ENCODE peak calls at places on chromosome 6, in seven cellular contexts. C, R, S, N, E, I and M are unnamed samples.
A peak's percentile ranks its signal among the peaks of the same experiment; 100 is the strongest.

GRCh38 chr6:170100046-170100445 is 190.8 kb downstream of the DLL1 start:
- DNase-seq in N (no peak), E (no peak), C (no peak), I (no peak), S (no peak), R (peak; percentile 31), M (peak; percentile 42)

GRCh38 chr6:109124219-109124618 is 28.9 kb downstream of the CEP57L1 start:
- DNase-seq in S (no peak), E (no peak), N (no peak), C (no peak), R (no peak), I (no peak), M (no peak)

GRCh38 chr6:68559716-68560115 is 75.4 kb upstream of the ADGRB3 start:
- DNase-seq in N (peak; percentile 52), S (no peak), C (no peak), R (no peak), E (no peak), I (no peak), M (no peak)

GRCh38 chr6:68635706-68636513 is 828 bp downstream of the ADGRB3 start:
- DNase-seq in R (no peak), N (peak; percentile 57), I (no peak), S (peak; percentile 30), E (peak; percentile 9), C (peak; percentile 2), M (no peak)

GRCh38 chr6:80607814-80608391 is 501.4 kb downstream of the BCKDHB start:
- DNase-seq in C (no peak), I (peak; percentile 20), E (no peak), R (no peak), N (peak; percentile 3), S (no peak), M (peak; percentile 3)

GRCh38 chr6:79538481-79538971 is 1.3 kb upstream of the LCA5 start:
- DNase-seq in I (no peak), N (peak; percentile 42), R (no peak), E (no peak), S (no peak), C (peak; percentile 32), M (peak; percentile 10)

GRCh38 chr6:106005013-106005412 is 81.1 kb upstream of the PRDM1 start:
- DNase-seq in C (no peak), R (no peak), S (no peak), N (peak; percentile 46), I (no peak), E (no peak), M (no peak)

GRCh38 chr6:138765896-138766487 is 7.6 kb upstream of the CCDC28A start:
- DNase-seq in I (no peak), R (no peak), E (peak; percentile 36), S (no peak), C (peak; percentile 64), N (peak; percentile 60), M (peak; percentile 15)

GRCh38 chr6:166245148-166245547 is 63.0 kb downstream of the PRR18 start:
- DNase-seq in I (no peak), S (no peak), N (no peak), R (no peak), E (peak; percentile 41), C (no peak), M (no peak)

GRCh38 chr6:29887330-29887818 is 55.0 kb upstream of the HLA-A start:
- DNase-seq in I (no peak), N (peak; percentile 67), E (peak; percentile 52), R (peak; percentile 76), C (no peak), S (peak; percentile 78), M (peak; percentile 63)

GRCh38 chr6:123715243-123715863 is 78.6 kb upstream of the TRDN start:
- DNase-seq in I (no peak), S (no peak), R (no peak), C (peak; percentile 55), N (peak; percentile 67), E (peak; percentile 46), M (no peak)

GRCh38 chr6:41027251-41027650 is 11.8 kb downstream of the UNC5CL start:
- DNase-seq in N (no peak), E (no peak), R (no peak), I (no peak), C (no peak), S (no peak), M (no peak)

GRCh38 chr6:158785036-158785435 is 34.1 kb downstream of the EZR start:
- DNase-seq in I (no peak), S (no peak), E (no peak), C (no peak), N (no peak), R (no peak), M (no peak)

GRCh38 chr6:7543761-7544424 is 2.4 kb downstream of the DSP start:
- DNase-seq in E (no peak), N (peak; percentile 38), S (peak; percentile 45), R (no peak), C (no peak), I (no peak), M (peak; percentile 44)

GRCh38 chr6:121800047-121800446 is 364.6 kb downstream of the GJA1 start:
- DNase-seq in I (no peak), N (no peak), S (no peak), E (no peak), R (no peak), C (no peak), M (no peak)

GRCh38 chr6:154491567-154492470 is 18.7 kb downstream of the CNKSR3 start:
- DNase-seq in R (no peak), N (no peak), E (no peak), I (no peak), S (no peak), C (no peak), M (no peak)

GRCh38 chr6:120489941-120490340 is 844.3 kb downstream of the TBC1D32 start:
- DNase-seq in I (no peak), S (no peak), R (no peak), C (no peak), N (no peak), E (no peak), M (no peak)

GRCh38 chr6:11662323-11662722 is 116.3 kb downstream of the ADTRP start:
- DNase-seq in E (no peak), N (no peak), S (no peak), I (no peak), R (no peak), C (no peak), M (no peak)

GRCh38 chr6:110542311-110543024 is 66.1 kb upstream of the SLC22A16 start:
- DNase-seq in C (no peak), E (no peak), I (no peak), S (no peak), R (no peak), N (no peak), M (no peak)

GRCh38 chr6:105596284-105596755 is 193.4 kb upstream of the PREP start:
- DNase-seq in E (no peak), R (no peak), C (no peak), N (no peak), I (peak; percentile 91), S (no peak), M (no peak)

GRCh38 chr6:169363590-169363989 is 109.9 kb upstream of the THBS2 start:
- DNase-seq in I (no peak), N (no peak), C (no peak), R (peak; percentile 70), S (no peak), E (no peak), M (no peak)

GRCh38 chr6:10425177-10425972 is 10.5 kb upstream of the TFAP2A start:
- DNase-seq in I (no peak), R (no peak), C (no peak), E (no peak), S (no peak), N (peak; percentile 62), M (no peak)
- H3K4me3 ChIP-seq in I (peak overlapping the region; percentile 38), R (peak overlapping the region; percentile 50), C (peak overlapping the region; percentile 70), E (peak overlapping the region; percentile 72), S (no peak overlapping the region), N (peak overlapping the region; percentile 55), M (peak overlapping the region; percentile 33)

GRCh38 chr6:52553158-52553557 is 23.7 kb downstream of the TRAM2 start:
- DNase-seq in N (no peak), S (no peak), I (no peak), C (no peak), E (no peak), R (no peak), M (no peak)

GRCh38 chr6:52551483-52552277 is 25.2 kb downstream of the TRAM2 start:
- DNase-seq in E (no peak), C (peak; percentile 94), N (peak; percentile 58), S (peak; percentile 67), R (peak; percentile 89), I (no peak), M (peak; percentile 59)

GRCh38 chr6:52550014-52550575 is 26.8 kb downstream of the TRAM2 start:
- DNase-seq in E (no peak), I (no peak), C (peak; percentile 86), R (no peak), S (no peak), N (no peak), M (no peak)

GRCh38 chr6:52553719-52554118 is 23.1 kb downstream of the TRAM2 start:
- DNase-seq in S (no peak), I (no peak), R (peak; percentile 37), C (no peak), E (no peak), N (no peak), M (no peak)

GRCh38 chr6:52552278-52552643 is 24.6 kb downstream of the TRAM2 start:
- DNase-seq in R (no peak), S (peak; percentile 45), C (no peak), N (no peak), I (no peak), E (peak; percentile 81), M (no peak)
- H3K4me3 ChIP-seq in R (peak overlapping the region; percentile 3), S (no peak overlapping the region), C (no peak overlapping the region), N (no peak overlapping the region), I (no peak overlapping the region), E (no peak overlapping the region), M (no peak overlapping the region)

DNA sequence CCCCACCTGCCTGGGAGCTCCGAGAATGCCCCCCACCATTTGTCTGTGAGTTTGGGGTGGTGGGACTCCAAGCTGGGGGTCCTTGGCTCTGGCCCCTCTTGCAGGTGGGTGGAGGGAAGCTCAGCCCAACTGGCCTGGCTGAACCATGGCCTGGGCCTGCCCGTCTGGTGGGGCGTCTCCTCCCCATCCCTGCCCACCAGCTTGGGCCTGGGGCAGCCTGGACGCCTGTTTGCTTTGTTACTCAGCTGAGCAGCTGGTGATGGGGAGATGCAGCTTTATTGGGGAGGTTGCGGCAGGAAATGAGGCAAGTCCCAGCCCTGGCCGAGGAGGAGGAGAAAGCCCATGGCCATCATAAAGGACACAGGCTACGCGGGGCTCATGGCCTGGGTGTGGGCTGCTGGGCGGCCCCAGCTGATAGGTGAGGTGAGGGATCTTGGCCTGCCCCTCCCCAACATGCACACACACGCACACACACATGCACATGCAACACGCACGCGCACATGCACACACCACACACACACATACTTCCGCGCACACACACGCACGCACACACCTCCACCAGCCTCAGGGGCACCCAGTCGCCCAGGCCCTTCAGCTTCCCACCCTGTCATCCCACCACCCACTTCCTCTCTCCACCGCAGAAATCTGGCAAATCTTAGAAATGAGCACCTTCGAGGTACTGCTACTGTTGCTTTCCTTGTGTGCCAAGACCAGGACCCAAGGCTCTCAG is 1.4 kb downstream of the SPDEF start:
- DNase-seq in E (no peak), R (no peak), S (peak; percentile 43), N (no peak), C (no peak), I (no peak), M (no peak)
- H3K4me3 ChIP-seq in E (no peak overlapping the region), R (no peak overlapping the region), S (no peak overlapping the region), N (no peak overlapping the region), C (no peak overlapping the region), I (no peak overlapping the region), M (no peak overlapping the region)

GRCh38 chr6:474454-475185 is 83.1 kb downstream of the IRF4 start:
- DNase-seq in S (peak; percentile 50), N (no peak), R (no peak), E (peak; percentile 86), C (no peak), I (no peak), M (peak; percentile 57)
- H3K4me3 ChIP-seq in S (no peak overlapping the region), N (no peak overlapping the region), R (no peak overlapping the region), E (no peak overlapping the region), C (no peak overlapping the region), I (no peak overlapping the region), M (no peak overlapping the region)